ENCODE peak calls at places on chromosomes 3 and 15, in seven cellular contexts. One of them, this sample, is unnamed.

GRCh38 chr3:184335291-184335660 is 2.1 kb upstream of the FAM131A start:
- DNase-seq in epithelial cell of esophagus: no peak
- DNase-seq in stimulated activated CD4-positive, alpha-beta T cell treated with anti-CD3 and anti-CD28 coated beads, Interleukin-4, amount 100 ng/mL, for 24 hours: no peak
- DNase-seq in neuronal stem cell: no peak
- DNase-seq in amniotic epithelial cell: peak
- DNase-seq in K562: peak
- DNase-seq in fibroblast of mammary gland: no peak
- DNase-seq in this sample: no peak

GRCh38 chr15:91872356-91873132 is 19.0 kb downstream of the SLCO3A1 start:
- DNase-seq in fibroblast of mammary gland: no peak
- DNase-seq in stimulated activated CD4-positive, alpha-beta T cell treated with anti-CD3 and anti-CD28 coated beads, Interleukin-4, amount 100 ng/mL, for 24 hours: no peak
- DNase-seq in amniotic epithelial cell: no peak
- DNase-seq in K562: no peak
- DNase-seq in neuronal stem cell: no peak
- DNase-seq in epithelial cell of esophagus: peak
- DNase-seq in this sample: no peak

GRCh38 chr3:159263750-159264561 is 462.1 kb downstream of the MFSD1 start:
- DNase-seq in fibroblast of mammary gland: peak
- DNase-seq in stimulated activated CD4-positive, alpha-beta T cell treated with anti-CD3 and anti-CD28 coated beads, Interleukin-4, amount 100 ng/mL, for 24 hours: no peak
- DNase-seq in neuronal stem cell: peak
- DNase-seq in amniotic epithelial cell: peak
- DNase-seq in epithelial cell of esophagus: peak
- DNase-seq in K562: peak
- DNase-seq in this sample: peak

GRCh38 chr3:38726751-38727150 is 77.3 kb upstream of the SCN5A start:
- DNase-seq in stimulated activated CD4-positive, alpha-beta T cell treated with anti-CD3 and anti-CD28 coated beads, Interleukin-4, amount 100 ng/mL, for 24 hours: no peak
- DNase-seq in fibroblast of mammary gland: no peak
- DNase-seq in K562: no peak
- DNase-seq in neuronal stem cell: no peak
- DNase-seq in epithelial cell of esophagus: no peak
- DNase-seq in amniotic epithelial cell: no peak
- DNase-seq in this sample: no peak

GRCh38 chr15:36970522-36970921 is 129.8 kb downstream of the MEIS2 start:
- DNase-seq in stimulated activated CD4-positive, alpha-beta T cell treated with anti-CD3 and anti-CD28 coated beads, Interleukin-4, amount 100 ng/mL, for 24 hours: no peak
- DNase-seq in K562: no peak
- DNase-seq in amniotic epithelial cell: no peak
- DNase-seq in neuronal stem cell: no peak
- DNase-seq in epithelial cell of esophagus: no peak
- DNase-seq in fibroblast of mammary gland: no peak
- DNase-seq in this sample: no peak

GRCh38 chr3:158725348-158725966 is 6.8 kb downstream of the RARRES1 start:
- DNase-seq in K562: no peak
- DNase-seq in fibroblast of mammary gland: peak
- DNase-seq in amniotic epithelial cell: peak
- DNase-seq in stimulated activated CD4-positive, alpha-beta T cell treated with anti-CD3 and anti-CD28 coated beads, Interleukin-4, amount 100 ng/mL, for 24 hours: peak
- DNase-seq in epithelial cell of esophagus: peak
- DNase-seq in neuronal stem cell: no peak
- DNase-seq in this sample: no peak

GRCh38 chr15:98724017-98724416 is 75.7 kb downstream of the IGF1R start:
- DNase-seq in K562: no peak
- DNase-seq in amniotic epithelial cell: no peak
- DNase-seq in stimulated activated CD4-positive, alpha-beta T cell treated with anti-CD3 and anti-CD28 coated beads, Interleukin-4, amount 100 ng/mL, for 24 hours: no peak
- DNase-seq in epithelial cell of esophagus: no peak
- DNase-seq in neuronal stem cell: no peak
- DNase-seq in fibroblast of mammary gland: no peak
- DNase-seq in this sample: no peak

GRCh38 chr3:3170998-3171397 is 8.5 kb downstream of the CRBN start:
- DNase-seq in K562: peak
- DNase-seq in epithelial cell of esophagus: peak
- DNase-seq in fibroblast of mammary gland: peak
- DNase-seq in stimulated activated CD4-positive, alpha-beta T cell treated with anti-CD3 and anti-CD28 coated beads, Interleukin-4, amount 100 ng/mL, for 24 hours: no peak
- DNase-seq in amniotic epithelial cell: peak
- DNase-seq in neuronal stem cell: no peak
- DNase-seq in this sample: peak

GRCh38 chr3:41792806-41793205 is 169.1 kb downstream of the ULK4 start:
- DNase-seq in amniotic epithelial cell: no peak
- DNase-seq in epithelial cell of esophagus: no peak
- DNase-seq in fibroblast of mammary gland: no peak
- DNase-seq in neuronal stem cell: no peak
- DNase-seq in K562: no peak
- DNase-seq in stimulated activated CD4-positive, alpha-beta T cell treated with anti-CD3 and anti-CD28 coated beads, Interleukin-4, amount 100 ng/mL, for 24 hours: no peak
- DNase-seq in this sample: no peak

GRCh38 chr15:64774556-64775523 is 549 bp downstream of the RBPMS2 start:
- DNase-seq in K562: no peak
- DNase-seq in stimulated activated CD4-positive, alpha-beta T cell treated with anti-CD3 and anti-CD28 coated beads, Interleukin-4, amount 100 ng/mL, for 24 hours: no peak
- DNase-seq in amniotic epithelial cell: peak
- DNase-seq in epithelial cell of esophagus: no peak
- DNase-seq in neuronal stem cell: peak
- DNase-seq in fibroblast of mammary gland: no peak
- DNase-seq in this sample: no peak

This sample was measured in OCI-LY7.